ENCODE peak calls at places on chromosomes 2 and 18, in five cellular contexts. Q, I, N, Y and A are unnamed samples.

GRCh38 chr2:95024960-95025405 is 525 bp upstream of the MAL start:
- DNase-seq in Q (no peak), I (no peak), N (no peak), Y (no peak), A (no peak)

GRCh38 chr2:163637876-163638275 is 97.9 kb downstream of the FIGN start:
- DNase-seq in Q (no peak), I (no peak), N (no peak), Y (no peak), A (no peak)

GRCh38 chr2:27085670-27086089 is 892 bp upstream of the KHK start:
- DNase-seq in Q (peak), I (peak), N (peak), Y (peak), A (peak)

GRCh38 chr2:190215620-190216019 is 104.0 kb downstream of the HIBCH start:
- DNase-seq in Q (no peak), I (no peak), N (no peak), Y (no peak), A (no peak)

GRCh38 chr2:72165792-72166191 is 18.1 kb upstream of the CYP26B1 start:
- DNase-seq in Q (no peak), I (no peak), N (no peak), Y (no peak), A (no peak)

GRCh38 chr2:37180006-37180639 is 8.3 kb downstream of the SULT6B1 start:
- DNase-seq in Q (no peak), I (no peak), N (no peak), Y (no peak), A (no peak)

GRCh38 chr2:202237787-202238233 is 587 bp downstream of the SUMO1 start:
- DNase-seq in Q (no peak), I (peak), N (no peak), Y (no peak), A (peak)

GRCh38 chr2:168084267-168084781 is 163.1 kb downstream of the STK39 start:
- DNase-seq in Q (no peak), I (no peak), N (no peak), Y (no peak), A (no peak)

GRCh38 chr2:52253605-52254004 is 1221.7 kb upstream of the NRXN1 start:
- DNase-seq in Q (no peak), I (no peak), N (no peak), Y (no peak), A (no peak)

GRCh38 chr2:219441451-219442205 is 7.0 kb downstream of the SPEG start:
- DNase-seq in Q (no peak), I (peak), N (no peak), Y (no peak), A (peak)

GRCh38 chr2:237201461-237202287 is 116.0 kb downstream of the COPS8 start:
- DNase-seq in Q (peak), I (peak), N (peak), Y (no peak), A (peak)

GRCh38 chr2:172845008-172845670 is 109.5 kb downstream of the RAPGEF4 start:
- DNase-seq in Q (no peak), I (no peak), N (no peak), Y (no peak), A (no peak)

GRCh38 chr2:37774976-37775907 is 103.8 kb upstream of the CDC42EP3 start:
- DNase-seq in Q (no peak), I (no peak), N (no peak), Y (no peak), A (no peak)

GRCh38 chr18:48547456-48548403 is 8.9 kb downstream of the CTIF start:
- DNase-seq in Q (peak), I (no peak), N (no peak), Y (no peak), A (no peak)

GRCh38 chr18:23825978-23826405 is 136.7 kb downstream of the LAMA3 start:
- DNase-seq in Q (peak), I (no peak), N (no peak), Y (no peak), A (peak)

GRCh38 chr2:70371753-70372152 is 69.9 kb upstream of the FAM136A start:
- DNase-seq in Q (no peak), I (no peak), N (no peak), Y (no peak), A (no peak)

GRCh38 chr2:181977661-181978350 is 7.8 kb upstream of the PPP1R1C start:
- DNase-seq in Q (no peak), I (no peak), N (no peak), Y (no peak), A (no peak)

GRCh38 chr2:152363933-152364332 is 29.0 kb downstream of the FMNL2 start:
- DNase-seq in Q (no peak), I (no peak), N (no peak), Y (no peak), A (no peak)

GRCh38 chr2:7899923-7900322 is 781.9 kb upstream of the ID2 start:
- DNase-seq in Q (no peak), I (no peak), N (no peak), Y (no peak), A (no peak)

GRCh38 chr2:183996825-183997823 is 601.2 kb upstream of the ZNF804A start:
- DNase-seq in Q (no peak), I (no peak), N (no peak), Y (no peak), A (no peak)

GRCh38 chr18:23926590-23926989 is 88.0 kb upstream of the TTC39C start:
- DNase-seq in Q (no peak), I (no peak), N (no peak), Y (no peak), A (no peak)

GRCh38 chr2:67311536-67311935 is 85.6 kb upstream of the ETAA1 start:
- DNase-seq in Q (no peak), I (no peak), N (no peak), Y (no peak), A (no peak)

GRCh38 chr2:1930956-1931914 is 186.9 kb upstream of the PXDN start:
- DNase-seq in Q (no peak), I (no peak), N (no peak), Y (no peak), A (no peak)

GRCh38 chr18:2910261-2910660 is 63.5 kb downstream of the EMILIN2 start:
- DNase-seq in Q (no peak), I (no peak), N (no peak), Y (no peak), A (no peak)

DNA sequence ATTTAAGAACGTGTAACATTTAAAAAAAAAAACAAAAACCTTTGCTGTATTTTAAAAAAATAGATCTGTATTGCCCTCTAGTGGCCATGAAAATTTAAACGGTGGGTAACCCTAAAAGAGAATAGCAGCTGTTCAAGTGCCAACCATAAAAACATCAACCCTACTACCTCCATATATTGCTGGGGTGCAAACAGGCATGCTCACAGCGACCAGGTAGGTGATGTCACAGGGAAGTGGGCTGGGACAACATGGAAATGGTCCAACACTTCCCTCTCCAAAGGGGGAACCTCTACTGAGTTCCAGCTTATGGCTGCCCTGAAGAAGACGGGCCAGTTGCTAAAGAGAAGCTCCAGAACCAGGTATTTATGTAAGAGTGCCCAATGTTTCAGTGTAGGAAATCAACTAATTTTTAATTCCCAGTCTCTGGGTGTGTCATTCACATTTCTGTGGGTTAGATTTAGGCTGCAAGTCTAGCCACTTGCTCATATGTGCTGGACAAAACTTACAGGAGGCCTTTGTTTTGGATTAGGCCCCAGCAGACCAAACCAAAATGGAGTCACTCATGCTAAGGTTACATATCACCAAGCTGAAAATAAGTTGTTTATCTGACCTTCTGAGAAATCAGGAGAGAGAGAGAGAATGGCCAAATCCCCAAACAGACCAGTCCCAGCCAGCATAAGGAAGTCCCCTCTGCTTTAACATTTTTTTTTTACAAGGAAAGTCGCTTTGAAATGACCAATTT is 54.5 kb downstream of the SKA1 start:
- DNase-seq in Q (no peak), I (peak), N (peak), Y (no peak), A (no peak)
- TF ChIP-seq CTCF in Q (peak), I (peak), N (peak), Y (no peak), A (no peak)

GRCh38 chr2:50513724-50514123 is 518.2 kb downstream of the NRXN1 start:
- DNase-seq in Q (no peak), I (no peak), N (no peak), Y (no peak), A (no peak)
- TF ChIP-seq CTCF in Q (no peak), I (no peak), N (peak), Y (no peak), A (no peak)

GRCh38 chr2:25132693-25133092 is 35.7 kb downstream of the POMC start:
- DNase-seq in Q (no peak), I (no peak), N (no peak), Y (no peak), A (no peak)
- TF ChIP-seq CTCF in Q (no peak), I (no peak), N (no peak), Y (no peak), A (no peak)

GRCh38 chr2:240624950-240625621 is at the start of gene GPR35:
- DNase-seq in Q (peak), I (peak), N (peak), Y (no peak), A (peak)

GRCh38 chr2:240623531-240624010 is 1.7 kb upstream of the GPR35 start:
- DNase-seq in Q (peak), I (no peak), N (no peak), Y (no peak), A (no peak)

GRCh38 chr2:240624011-240624949 is 1.0 kb upstream of the GPR35 start:
- DNase-seq in Q (peak), I (no peak), N (no peak), Y (no peak), A (peak)

GRCh38 chr2:240620859-240621258 is 4.4 kb upstream of the GPR35 start:
- DNase-seq in Q (no peak), I (no peak), N (no peak), Y (no peak), A (no peak)

DNA sequence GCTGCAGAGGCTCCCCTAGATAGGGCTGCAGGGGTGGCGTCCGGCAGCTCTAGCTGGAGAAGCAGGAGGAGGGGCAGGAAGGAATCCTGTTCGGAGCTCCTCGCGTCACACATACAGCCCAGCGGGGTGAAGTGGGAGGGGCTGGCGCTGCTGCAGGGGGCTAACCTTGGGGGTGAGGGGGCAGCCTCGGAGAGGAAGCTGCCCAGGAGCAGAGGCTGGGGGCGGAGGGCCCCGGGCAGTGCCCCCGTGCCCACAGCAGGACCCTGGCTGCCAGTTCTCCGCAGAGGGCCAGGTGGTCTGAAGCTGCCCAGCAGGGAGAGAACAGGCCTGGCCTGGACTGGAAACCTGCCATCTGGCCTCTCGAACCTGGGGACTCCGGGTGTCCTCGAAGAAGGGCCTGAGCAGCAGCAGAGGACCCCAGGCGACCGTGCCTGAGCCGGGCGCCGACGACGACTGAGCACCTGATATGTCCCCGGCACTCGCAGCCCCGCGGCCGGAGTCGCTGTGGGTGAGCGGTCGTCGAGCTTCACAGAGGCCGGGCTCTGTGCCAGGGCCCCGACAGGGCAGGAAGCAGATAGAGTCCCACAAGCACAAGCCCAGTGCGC is 2.5 kb upstream of the GPR35 start:
- DNase-seq in Q (peak), I (no peak), N (no peak), Y (no peak), A (peak)
- TF ChIP-seq CTCF in Q (no peak), I (no peak), N (no peak), Y (no peak), A (no peak)

DNA sequence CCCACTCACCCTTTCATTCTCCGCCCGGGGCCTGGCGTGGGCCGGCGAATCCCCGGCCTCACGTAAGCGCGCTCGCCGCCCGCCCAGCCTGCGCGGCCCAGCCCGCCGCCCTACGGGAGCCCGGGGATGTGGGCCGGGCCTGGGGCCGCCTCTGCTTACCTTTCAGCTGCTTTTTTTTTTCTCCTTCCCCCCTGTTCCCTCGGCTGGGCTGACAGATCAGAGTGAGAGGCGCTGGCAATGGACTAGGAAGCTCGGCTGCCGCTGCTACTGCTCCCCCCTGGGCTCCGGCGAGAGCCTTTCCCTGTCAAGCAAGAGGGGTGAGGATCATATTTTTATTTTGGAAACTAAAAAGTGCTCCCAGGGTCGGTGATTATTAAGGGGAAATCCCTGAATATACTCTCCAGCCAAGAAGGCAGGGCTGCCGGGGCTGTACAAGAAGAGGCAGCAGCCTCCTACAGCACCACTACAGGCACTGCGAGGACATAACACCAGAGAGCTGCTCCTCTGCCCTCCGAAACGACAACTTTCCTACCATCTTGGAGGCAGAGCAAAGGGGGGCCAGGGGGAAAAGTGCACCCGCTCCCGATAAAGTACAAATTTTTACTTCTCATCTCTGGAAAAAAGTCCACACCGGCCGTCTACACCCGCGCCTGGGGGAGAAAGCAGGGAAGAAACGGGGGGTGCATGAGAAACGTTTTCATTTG is at the start of gene INO80D:
- DNase-seq in Q (peak), I (peak), N (peak), Y (peak), A (peak)
- TF ChIP-seq CTCF in Q (peak), I (peak), N (peak), Y (no peak), A (peak)